ENCODE peak calls at places on chromosomes 5 and 9, in six cellular contexts. X is sigmoid colon, V is stomach, S is HepG2, H is transverse colon, C is suprapubic skin. J is an unnamed sample.

GRCh38 chr9:136487672-136488071 is 4.8 kb upstream of the SEC16A start:
- DNase-seq in X (no peak), V (no peak), S (no peak), H (no peak), C (no peak), J (no peak)

GRCh38 chr9:111876179-111876578 is 20.4 kb upstream of the UGCG start:
- DNase-seq in X (no peak), V (no peak), S (no peak), H (no peak), C (no peak), J (no peak)

GRCh38 chr5:148653840-148654781 is at the start of gene HTR4:
- DNase-seq in X (peak; percentile 58), V (no peak), S (no peak), H (peak; percentile 62), C (no peak), J (peak; percentile 73)

GRCh38 chr5:157166164-157166493 is at the start of gene GARIN3:
- DNase-seq in X (no peak), V (no peak), S (no peak), H (no peak), C (no peak), J (no peak)

GRCh38 chr9:13873212-13873611 is 440.7 kb downstream of the NFIB start:
- DNase-seq in X (no peak), V (no peak), S (no peak), H (no peak), C (no peak), J (no peak)

GRCh38 chr5:135242021-135242480 is 157.0 kb downstream of the MACROH2A1 start:
- DNase-seq in X (peak; percentile 48), V (peak; percentile 5), S (no peak), H (no peak), C (peak; percentile 26), J (peak; percentile 60)

GRCh38 chr5:129460951-129461815 is 1.1 kb downstream of the ADAMTS19 start:
- DNase-seq in X (peak; percentile 63), V (peak; percentile 51), S (no peak), H (peak; percentile 45), C (no peak), J (no peak)

GRCh38 chr9:89046832-89047231 is 55.6 kb downstream of the S1PR3 start:
- DNase-seq in X (no peak), V (no peak), S (no peak), H (no peak), C (no peak), J (no peak)

GRCh38 chr5:14108170-14108996 is 34.8 kb upstream of the TRIO start:
- DNase-seq in X (peak; percentile 86), V (peak; percentile 71), S (peak; percentile 54), H (peak; percentile 72), C (no peak), J (peak; percentile 64)

GRCh38 chr9:20640331-20641187 is 18.3 kb upstream of the MLLT3 start:
- DNase-seq in X (peak; percentile 68), V (peak; percentile 68), S (no peak), H (peak; percentile 80), C (no peak), J (no peak)

GRCh38 chr9:116190595-116190994 is 37.0 kb downstream of the PAPPA start:
- DNase-seq in X (no peak), V (no peak), S (peak; percentile 5), H (no peak), C (no peak), J (no peak)

GRCh38 chr5:101534486-101535110 is 631.5 kb upstream of the ST8SIA4 start:
- DNase-seq in X (no peak), V (no peak), S (no peak), H (no peak), C (no peak), J (no peak)

GRCh38 chr5:114999176-114999575 is 170.5 kb downstream of the TRIM36 start:
- DNase-seq in X (no peak), V (no peak), S (no peak), H (no peak), C (no peak), J (no peak)

GRCh38 chr5:68182534-68182933 is 33.0 kb upstream of the PIK3R1 start:
- DNase-seq in X (no peak), V (no peak), S (no peak), H (no peak), C (no peak), J (no peak)

GRCh38 chr5:68178579-68178978 is 37.0 kb upstream of the PIK3R1 start:
- DNase-seq in X (no peak), V (no peak), S (no peak), H (no peak), C (no peak), J (no peak)

GRCh38 chr5:68182094-68182493 is 33.5 kb upstream of the PIK3R1 start:
- DNase-seq in X (no peak), V (no peak), S (no peak), H (no peak), C (no peak), J (no peak)

GRCh38 chr5:68180286-68181038 is 35.1 kb upstream of the PIK3R1 start:
- DNase-seq in X (no peak), V (no peak), S (no peak), H (no peak), C (no peak), J (no peak)

DNA sequence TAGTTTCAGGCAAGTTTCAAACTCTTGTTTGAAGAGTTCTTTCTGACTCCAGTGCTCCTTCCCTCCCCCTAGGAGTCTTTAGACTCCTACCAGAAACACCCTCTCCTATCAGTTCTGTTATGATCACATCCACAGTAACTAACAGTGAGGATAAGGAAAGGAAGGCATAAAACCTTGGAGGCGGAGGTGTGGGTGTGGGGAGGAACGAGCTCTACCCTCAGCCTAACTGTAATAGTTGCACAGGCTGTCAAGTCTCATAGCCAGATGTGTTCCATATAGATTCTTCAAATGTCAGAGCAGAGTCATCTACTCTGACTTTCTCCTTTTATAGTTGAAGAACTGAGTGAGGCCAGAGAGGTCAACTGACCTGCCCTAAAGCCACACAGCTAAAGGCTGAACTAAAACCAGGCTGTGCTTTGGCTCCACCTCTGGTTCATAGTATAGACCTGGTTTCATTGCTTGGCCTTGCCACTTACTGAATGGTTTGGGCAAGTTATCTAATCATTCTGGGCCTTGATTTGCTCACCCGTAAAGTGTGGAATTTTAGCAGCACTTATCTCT is 34.4 kb upstream of the PIK3R1 start:
- DNase-seq in X (no peak), V (no peak), S (no peak), H (no peak), C (no peak), J (no peak)
- TF ChIP-seq EP300 in X (no peak), V (no peak), S (no peak), H (no peak), C (no peak), J (no peak)

DNA sequence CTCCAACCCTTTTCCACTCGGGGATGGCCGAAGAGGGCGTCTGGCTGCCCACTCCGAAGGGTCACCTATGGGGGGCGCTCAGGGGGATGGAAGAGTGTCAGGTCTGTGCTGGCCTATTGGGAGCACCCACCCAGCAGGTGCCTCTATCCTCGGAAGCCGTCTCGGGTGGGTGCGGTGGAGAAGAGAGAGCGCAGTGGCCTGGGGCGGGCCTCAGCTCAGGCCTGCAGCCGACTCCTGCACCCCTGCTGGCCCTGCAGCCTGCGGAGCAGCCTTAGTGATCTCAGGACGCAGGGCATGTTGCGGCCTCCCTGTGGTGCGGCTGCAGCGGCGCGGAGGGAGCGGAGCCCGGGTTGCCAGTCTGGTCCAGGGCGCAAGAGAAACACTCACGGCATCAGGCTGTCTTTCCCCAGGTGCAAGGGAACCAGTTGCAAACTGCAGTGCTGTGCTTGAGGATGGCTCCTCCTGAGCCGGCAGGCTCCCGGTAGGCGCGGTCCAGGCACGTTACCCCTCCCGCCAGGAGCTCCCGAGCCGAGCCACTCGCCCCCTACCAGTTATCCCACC is 1.5 kb upstream of the IRX2 start:
- DNase-seq in X (no peak), V (peak; percentile 46), S (no peak), H (no peak), C (no peak), J (no peak)
- TF ChIP-seq POLR2AphosphoS5 in X (no peak), V (no peak), S (no peak), H (no peak), C (no peak), J (no peak)

GRCh38 chr5:57831090-57831489 is 348.5 kb upstream of the ACTBL2 start:
- DNase-seq in X (no peak), V (no peak), S (no peak), H (no peak), C (no peak), J (no peak)

GRCh38 chr5:57834829-57835554 is 352.4 kb upstream of the ACTBL2 start:
- DNase-seq in X (no peak), V (no peak), S (peak; percentile 37), H (no peak), C (no peak), J (no peak)

GRCh38 chr5:57831942-57832341 is 349.3 kb upstream of the ACTBL2 start:
- DNase-seq in X (no peak), V (no peak), S (no peak), H (no peak), C (no peak), J (no peak)

GRCh38 chr5:57833489-57833888 is 350.9 kb upstream of the ACTBL2 start:
- DNase-seq in X (no peak), V (no peak), S (no peak), H (no peak), C (no peak), J (no peak)

DNA sequence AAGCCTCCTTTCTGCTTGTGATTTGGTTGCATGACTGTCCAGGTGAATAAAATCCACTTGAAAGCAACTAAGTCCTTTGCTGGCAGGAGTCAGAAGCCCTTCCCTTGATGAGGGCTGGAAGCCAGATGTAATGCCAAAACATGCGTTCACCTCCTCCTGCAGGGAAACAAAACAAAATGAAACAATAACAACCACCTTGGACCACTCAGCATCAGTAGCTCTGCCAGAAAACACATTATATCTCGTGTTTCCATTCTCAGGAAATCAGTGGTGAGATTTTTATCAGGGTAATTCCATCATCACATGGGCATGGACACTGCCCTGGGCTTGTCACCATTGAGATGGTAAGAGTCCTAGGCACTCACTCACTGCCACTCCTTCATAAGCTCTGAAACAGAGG is 350.3 kb upstream of the ACTBL2 start:
- DNase-seq in X (no peak), V (no peak), S (no peak), H (no peak), C (no peak), J (no peak)
- TF ChIP-seq EP300 in X (no peak), V (no peak), S (no peak), H (no peak), C (no peak), J (no peak)

GRCh38 chr9:34343605-34344004 is 14.2 kb downstream of the NUDT2 start:
- DNase-seq in X (peak; percentile 60), V (no peak), S (no peak), H (no peak), C (no peak), J (no peak)

GRCh38 chr9:34338664-34339063 is 9.3 kb downstream of the NUDT2 start:
- DNase-seq in X (peak; percentile 59), V (no peak), S (no peak), H (no peak), C (no peak), J (no peak)

GRCh38 chr9:34346873-34347799 is 17.8 kb downstream of the NUDT2 start:
- DNase-seq in X (peak; percentile 56), V (no peak), S (peak; percentile 61), H (no peak), C (no peak), J (no peak)

GRCh38 chr9:34341659-34342266 is 12.4 kb downstream of the NUDT2 start:
- DNase-seq in X (peak; percentile 57), V (no peak), S (no peak), H (no peak), C (no peak), J (no peak)

DNA sequence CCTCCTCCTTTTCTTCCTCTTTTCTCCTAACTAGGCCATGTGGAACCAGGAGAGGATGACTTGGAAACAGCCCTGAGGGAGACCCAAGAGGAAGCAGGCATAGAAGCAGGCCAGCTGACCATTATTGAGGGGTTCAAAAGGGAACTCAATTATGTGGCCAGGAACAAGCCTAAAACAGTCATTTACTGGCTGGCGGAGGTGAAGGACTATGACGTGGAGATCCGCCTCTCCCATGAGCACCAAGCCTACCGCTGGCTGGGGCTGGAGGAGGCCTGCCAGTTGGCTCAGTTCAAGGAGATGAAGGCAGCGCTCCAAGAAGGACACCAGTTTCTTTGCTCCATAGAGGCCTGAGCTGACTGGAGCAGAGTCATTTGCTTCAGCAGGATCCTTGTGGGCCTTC is 13.7 kb downstream of the NUDT2 start:
- DNase-seq in X (peak; percentile 95), V (peak; percentile 82), S (no peak), H (peak; percentile 47), C (no peak), J (no peak)
- TF ChIP-seq POLR2AphosphoS5 in X (peak; percentile 43), V (peak; percentile 53), S (no peak), H (no peak), C (no peak), J (no peak)

J was measured in upper lobe of left lung.